ENCODE peak calls at places on chromosomes 13 and 19, in nine cellular contexts. E is activated naive CD8-positive, alpha-beta T cell treated with anti-CD3 and anti-CD28 coated beads, Interleukin-2, amount 50 U/mL, for 16 hours; R is thyroid gland; D is mucosa of gallbladder; C is heart left ventricle; S is stimulated activated naive CD8-positive, alpha-beta T cell treated with anti-CD3 and anti-CD28 coated beads, Interleukin-15, Interleukin-2, amounts not matched to agents 100 U/mL and 50 U/mL, for 24 hours; U is iPS DF 6.9; H is stimulated activated CD4-positive, alpha-beta T cell treated with anti-CD3 and anti-CD28 coated beads, Interleukin-15, amount 100 ng/mL, for 1 hour; Q is tibial artery. L is an unnamed sample.

GRCh38 chr13:49828452-49828851 is 36.0 kb upstream of the KPNA3 start:
- DNase-seq in E (no peak), R (no peak), D (no peak), C (no peak), S (no peak), U (no peak), H (no peak), Q (no peak), L (no peak)

GRCh38 chr19:9586764-9587163 is 2.5 kb upstream of the ZNF121 start:
- DNase-seq in E (peak), R (peak), D (peak), C (peak), S (peak), U (peak), H (peak), Q (peak), L (peak)

GRCh38 chr13:109644069-109644750 is 142.2 kb downstream of the IRS2 start:
- DNase-seq in E (no peak), R (no peak), D (no peak), C (no peak), S (no peak), U (no peak), H (no peak), Q (no peak), L (no peak)

GRCh38 chr13:41428155-41428554 is 29.2 kb upstream of the RGCC start:
- DNase-seq in E (peak), R (no peak), D (no peak), C (no peak), S (peak), U (no peak), H (peak), Q (no peak), L (no peak)

GRCh38 chr19:35768082-35768421 is 7.3 kb upstream of the ARHGAP33 start:
- DNase-seq in E (no peak), R (no peak), D (no peak), C (no peak), S (no peak), U (no peak), H (no peak), Q (no peak), L (no peak)

GRCh38 chr13:28336193-28336657 is 158.7 kb downstream of the FLT1 start:
- DNase-seq in E (no peak), R (no peak), D (no peak), C (peak), S (no peak), U (no peak), H (no peak), Q (no peak), L (no peak)

GRCh38 chr13:38399540-38399939 is 49.9 kb downstream of the UFM1 start:
- DNase-seq in E (no peak), R (no peak), D (no peak), C (no peak), S (no peak), U (no peak), H (no peak), Q (no peak), L (no peak)

GRCh38 chr19:47701717-47702552 is 11.3 kb upstream of the EHD2 start:
- DNase-seq in E (no peak), R (no peak), D (no peak), C (no peak), S (no peak), U (no peak), H (no peak), Q (no peak), L (no peak)

GRCh38 chr19:7445104-7445503 is 43.7 kb downstream of the PEX11G start:
- DNase-seq in E (no peak), R (no peak), D (no peak), C (no peak), S (no peak), U (no peak), H (no peak), Q (no peak), L (no peak)

GRCh38 chr13:97328222-97328790 is 105.7 kb upstream of the RAP2A start:
- DNase-seq in E (no peak), R (no peak), D (no peak), C (no peak), S (no peak), U (peak), H (no peak), Q (no peak), L (peak)

GRCh38 chr13:47499358-47500150 is 501.5 kb downstream of the SUCLA2 start:
- DNase-seq in E (no peak), R (no peak), D (no peak), C (no peak), S (no peak), U (no peak), H (no peak), Q (no peak), L (no peak)